ENCODE peak calls at places on chromosomes 1 and 21, in four cellular contexts. H is tibial artery, Z is body of pancreas, A is bronchial epithelial cell. G is an unnamed sample.

GRCh38 chr1:238832106-238832505 is 554.3 kb upstream of the CHRM3 start:
- DNase-seq in H (no peak), Z (no peak), A (no peak), G (no peak)

GRCh38 chr1:178632619-178633018 is 92.4 kb upstream of the RALGPS2 start:
- DNase-seq in H (no peak), A (peak), Z (no peak), G (no peak)

GRCh38 chr1:228037401-228038386 is 30.9 kb downstream of the WNT3A start:
- DNase-seq in A (peak), Z (no peak), H (no peak), G (no peak)

GRCh38 chr1:183058835-183059234 is 35.6 kb downstream of the LAMC1 start:
- DNase-seq in Z (no peak), H (no peak), A (no peak), G (no peak)

GRCh38 chr1:11629184-11629583 is 25.0 kb downstream of the FBXO2 start:
- DNase-seq in A (no peak), Z (no peak), H (no peak), G (no peak)

GRCh38 chr1:237672748-237673147 is 218.0 kb downstream of the ZP4 start:
- DNase-seq in Z (no peak), A (peak), H (no peak), G (no peak)

GRCh38 chr1:55735110-55735509 is 519.9 kb upstream of the USP24 start:
- DNase-seq in Z (no peak), H (no peak), A (peak), G (no peak)

GRCh38 chr21:25565272-25566199 is 41.7 kb downstream of the MRPL39 start:
- DNase-seq in H (no peak), A (no peak), Z (no peak), G (no peak)

GRCh38 chr1:23763040-23763577 is 15.1 kb upstream of the PITHD1 start:
- DNase-seq in H (no peak), Z (no peak), A (no peak), G (no peak)

GRCh38 chr1:5996641-5997270 is 4.5 kb upstream of the NPHP4 start:
- DNase-seq in Z (no peak), A (no peak), H (no peak), G (no peak)

GRCh38 chr1:10451286-10451685 is 1.5 kb downstream of the CORT start:
- DNase-seq in H (no peak), Z (no peak), A (no peak), G (no peak)

GRCh38 chr1:79929356-79929755 is 922.8 kb upstream of the ADGRL4 start:
- DNase-seq in Z (no peak), H (no peak), A (peak), G (peak)

GRCh38 chr21:27814226-27814625 is 847.3 kb upstream of the ADAMTS5 start:
- DNase-seq in A (no peak), Z (no peak), H (no peak), G (no peak)

GRCh38 chr1:77511440-77511840 is 171.0 kb downstream of the ZZZ3 start:
- DNase-seq in A (peak), H (no peak), Z (no peak), G (peak)

GRCh38 chr21:31265293-31265692 is 78.8 kb downstream of the TIAM1 start:
- DNase-seq in Z (no peak), H (no peak), A (no peak), G (no peak)

GRCh38 chr1:48619529-48619928 is 147.5 kb upstream of the SPATA6 start:
- DNase-seq in H (no peak), Z (no peak), A (peak), G (no peak)

GRCh38 chr1:226951286-226952120 is 11.4 kb downstream of the COQ8A start:
- DNase-seq in A (no peak), Z (no peak), H (no peak), G (no peak)

GRCh38 chr21:28636988-28637691 is 355.5 kb downstream of the LTN1 start:
- DNase-seq in A (peak), H (no peak), Z (no peak), G (peak)

GRCh38 chr1:52659851-52660596 is 27.1 kb downstream of the SHISAL2A start:
- DNase-seq in A (peak), H (no peak), Z (no peak), G (no peak)

GRCh38 chr1:160374701-160375443 is 8.0 kb downstream of the NHLH1 start:
- DNase-seq in H (no peak), Z (no peak), A (no peak), G (no peak)

GRCh38 chr1:6483010-6483760 is 8.3 kb downstream of the PLEKHG5 start:
- DNase-seq in H (no peak), Z (no peak), A (no peak), G (no peak)

GRCh38 chr21:44792653-44793052 is 9.0 kb downstream of the UBE2G2 start:
- DNase-seq in A (no peak), Z (no peak), H (no peak), G (no peak)

GRCh38 chr1:10625076-10625475 is 150.3 kb downstream of the PEX14 start:
- DNase-seq in Z (no peak), H (no peak), A (no peak), G (no peak)

GRCh38 chr1:51567653-51568052 is 48.6 kb upstream of the EPS15 start:
- DNase-seq in H (peak), Z (no peak), A (peak), G (peak)

GRCh38 chr1:178150610-178151009 is 56.7 kb downstream of the RASAL2 start:
- DNase-seq in H (no peak), Z (no peak), A (no peak), G (no peak)

GRCh38 chr21:21007606-21008005 is 9.4 kb downstream of the NCAM2 start:
- DNase-seq in H (no peak), A (no peak), Z (no peak), G (no peak)

GRCh38 chr21:39885119-39885848 is 18.0 kb downstream of the PCP4 start:
- DNase-seq in A (no peak), Z (peak), H (no peak), G (no peak)

GRCh38 chr1:201731142-201731541 is 97.8 kb upstream of the IPO9 start:
- DNase-seq in H (no peak), A (no peak), Z (no peak), G (no peak)

GRCh38 chr1:223234164-223234501 is 91.1 kb upstream of the TLR5 start:
- DNase-seq in Z (no peak), H (no peak), A (no peak), G (no peak)

GRCh38 chr1:12387641-12388040 is 157.8 kb downstream of the VPS13D start:
- DNase-seq in Z (no peak), H (no peak), A (no peak), G (no peak)

GRCh38 chr1:225441314-225442119 is 13.7 kb upstream of the LBR start:
- DNase-seq in Z (peak), A (peak), H (no peak), G (no peak)

GRCh38 chr1:203311368-203312301 is 6.3 kb downstream of the BTG2 start:
- DNase-seq in Z (peak), A (no peak), H (peak), G (no peak)

GRCh38 chr1:225415967-225416745 is 11.7 kb downstream of the LBR start:
- DNase-seq in H (no peak), Z (no peak), A (no peak), G (no peak)

GRCh38 chr1:230072296-230072695 is 5.3 kb downstream of the GALNT2 start:
- DNase-seq in Z (peak), H (no peak), A (no peak), G (no peak)

DNA sequence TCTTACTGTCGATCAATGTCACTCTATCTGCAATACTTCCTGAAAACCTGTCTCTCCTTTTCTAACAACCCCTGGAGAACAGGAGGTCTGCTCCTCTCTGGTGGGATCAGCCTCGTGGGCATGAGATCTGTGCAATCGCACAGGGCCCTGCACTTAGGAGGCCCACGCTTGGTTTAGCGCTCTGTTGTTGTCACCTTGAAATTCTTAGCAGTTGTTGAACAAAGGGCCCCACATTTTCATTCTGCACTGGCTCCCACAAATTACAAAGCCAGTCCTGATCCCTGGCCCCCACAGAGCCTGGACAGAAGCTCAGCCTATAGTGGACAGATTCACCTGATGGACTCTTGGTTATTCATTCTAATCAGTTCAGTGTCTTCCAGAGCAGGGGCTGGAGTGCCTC is 18.6 kb downstream of the SPOCD1 start:
- DNase-seq in Z (no peak), H (no peak), A (no peak), G (no peak)
- H3K4me3 ChIP-seq in Z (no peak), H (no peak), A (no peak), G (peak)

DNA sequence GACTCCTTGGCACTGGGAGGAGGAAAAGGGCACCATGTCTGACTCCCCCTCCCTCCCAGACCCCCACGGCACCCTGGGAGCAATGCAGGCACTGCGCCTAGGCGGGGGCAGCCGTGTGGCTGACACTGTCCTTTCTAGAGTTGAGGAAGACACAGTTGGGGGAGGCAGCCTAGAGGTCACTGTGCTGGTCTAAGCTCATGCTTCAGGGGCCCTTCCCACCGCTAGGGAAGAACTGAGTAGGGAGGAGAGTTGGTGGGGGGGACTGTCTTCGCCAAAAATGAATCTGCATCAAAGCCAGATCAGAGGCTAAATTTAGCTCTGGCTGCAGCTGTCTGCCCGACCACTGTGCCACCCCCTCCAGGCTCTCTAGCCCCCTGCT is 3.4 kb downstream of the SEMA6C start:
- DNase-seq in A (no peak), Z (no peak), H (no peak), G (no peak)
- H3K4me3 ChIP-seq in A (no peak), Z (no peak), H (no peak), G (no peak)

GRCh38 chr1:35887508-35887907 is 4.5 kb downstream of the AGO1 start:
- DNase-seq in A (no peak), H (no peak), Z (no peak), G (no peak)
- H3K4me3 ChIP-seq in A (no peak), H (no peak), Z (no peak), G (no peak)

DNA sequence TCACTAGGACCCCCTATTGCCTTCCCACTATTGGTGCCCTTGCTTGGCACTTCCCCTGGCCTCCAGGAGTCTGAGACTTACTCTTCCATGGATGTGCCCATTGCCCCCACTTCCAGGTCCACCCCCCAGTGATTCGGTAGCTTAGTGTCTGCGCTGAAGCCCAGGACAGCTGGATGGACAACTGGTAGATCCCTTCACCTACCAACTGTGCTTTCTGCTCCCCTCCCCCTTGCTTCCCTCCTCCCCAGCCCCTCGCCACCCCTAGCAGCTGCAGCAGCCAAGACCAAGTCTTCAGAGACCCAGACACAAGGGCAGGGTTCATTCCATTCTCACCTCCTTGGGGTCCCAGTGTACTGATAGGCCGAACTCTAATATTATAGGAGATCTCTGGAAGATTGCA is 6.9 kb downstream of the LMNA start:
- DNase-seq in A (no peak), Z (no peak), H (no peak), G (no peak)
- H3K4me3 ChIP-seq in A (no peak), Z (no peak), H (peak), G (peak)

GRCh38 chr1:2445162-2445822 is 30.8 kb upstream of the PLCH2 start:
- DNase-seq in H (no peak), A (no peak), Z (no peak), G (no peak)
- H3K4me3 ChIP-seq in H (no peak), A (no peak), Z (no peak), G (no peak)

GRCh38 chr21:38272215-38272614 is 15.4 kb downstream of the KCNJ15 start:
- DNase-seq in Z (no peak), H (no peak), A (peak), G (no peak)
- H3K4me3 ChIP-seq in Z (no peak), H (no peak), A (no peak), G (no peak)

GRCh38 chr1:17520041-17520440 is 19.5 kb upstream of the ARHGEF10L start:
- DNase-seq in Z (peak), A (peak), H (no peak), G (no peak)
- H3K4me3 ChIP-seq in Z (no peak), A (peak), H (no peak), G (no peak)

GRCh38 chr1:54564312-54565112 is 16.5 kb downstream of the ACOT11 start:
- DNase-seq in Z (peak), H (no peak), A (peak), G (no peak)
- H3K4me3 ChIP-seq in Z (no peak), H (no peak), A (no peak), G (no peak)